ENCODE peak calls at places on chromosome 17, in six cellular contexts. X is fibroblast of lung; C is MM.1S; L is CD8-positive, alpha-beta memory T cell; J is heart left ventricle; V is bronchial epithelial cell. H is an unnamed sample.

GRCh38 chr17:5481451-5481850 is 4.5 kb downstream of the DERL2 start:
- DNase-seq in X (no peak), C (no peak), L (no peak), J (no peak), V (no peak), H (no peak)

GRCh38 chr17:3532106-3532858 is 25.3 kb downstream of the TRPV3 start:
- DNase-seq in X (no peak), C (no peak), L (no peak), J (no peak), V (no peak), H (no peak)

GRCh38 chr17:50699410-50699809 is 8.3 kb downstream of the ANKRD40 start:
- DNase-seq in X (no peak), C (no peak), L (no peak), J (no peak), V (no peak), H (no peak)

GRCh38 chr17:50056217-50056960 is 479 bp downstream of the ITGA3 start:
- DNase-seq in X (peak; percentile 65), C (peak; percentile 78), L (peak; percentile 29), J (peak; percentile 74), V (no peak), H (peak; percentile 80)

GRCh38 chr17:16886655-16887322 is 85.1 kb downstream of the TNFRSF13B start:
- DNase-seq in X (no peak), C (no peak), L (no peak), J (no peak), V (no peak), H (no peak)

GRCh38 chr17:79323556-79323955 is 248.9 kb downstream of the ENGASE start:
- DNase-seq in X (no peak), C (no peak), L (no peak), J (peak; percentile 58), V (no peak), H (no peak)

GRCh38 chr17:81481815-81482505 is 30.6 kb downstream of the ACTG1 start:
- DNase-seq in X (no peak), C (no peak), L (no peak), J (no peak), V (no peak), H (no peak)

GRCh38 chr17:11551442-11551841 is 46.8 kb upstream of the DNAH9 start:
- DNase-seq in X (no peak), C (no peak), L (no peak), J (no peak), V (no peak), H (no peak)

GRCh38 chr17:7988750-7989178 is 13.7 kb upstream of the GUCY2D start:
- DNase-seq in X (peak; percentile 90), C (peak; percentile 88), L (peak; percentile 36), J (no peak), V (peak; percentile 77), H (no peak)

GRCh38 chr17:51707216-51707615 is 446.9 kb downstream of the UTP18 start:
- DNase-seq in X (no peak), C (no peak), L (no peak), J (no peak), V (peak; percentile 62), H (no peak)

GRCh38 chr17:42233994-42234393 is 39.7 kb upstream of the GHDC start:
- DNase-seq in X (no peak), C (no peak), L (no peak), J (no peak), V (no peak), H (no peak)

GRCh38 chr17:15261818-15262290 is 3.3 kb downstream of the PMP22 start:
- DNase-seq in X (peak; percentile 37), C (no peak), L (no peak), J (no peak), V (no peak), H (no peak)

GRCh38 chr17:19410875-19411291 is at the start of gene RNF112:
- DNase-seq in X (peak; percentile 56), C (no peak), L (no peak), J (no peak), V (no peak), H (no peak)

GRCh38 chr17:81002409-81003361 is 11.0 kb downstream of the CHMP6 start:
- DNase-seq in X (peak; percentile 72), C (no peak), L (no peak), J (no peak), V (peak; percentile 62), H (no peak)

GRCh38 chr17:48576479-48577309 is 1.5 kb downstream of the HOXB4 start:
- DNase-seq in X (no peak), C (no peak), L (no peak), J (no peak), V (no peak), H (peak; percentile 84)

GRCh38 chr17:44502598-44503079 is 567 bp downstream of the GPATCH8 start:
- DNase-seq in X (peak; percentile 23), C (no peak), L (no peak), J (peak; percentile 70), V (peak; percentile 61), H (no peak)

GRCh38 chr17:21511368-21512195 is 135.4 kb downstream of the KCNJ12 start:
- DNase-seq in X (peak; percentile 85), C (peak; percentile 56), L (peak; percentile 42), J (peak; percentile 92), V (peak; percentile 50), H (peak; percentile 91)
- H3K4me3 ChIP-seq in X (peak overlapping the region; percentile 50), C (no peak overlapping the region), L (peak overlapping the region; percentile 54), J (peak overlapping the region; percentile 51), V (peak overlapping the region; percentile 34), H (peak overlapping the region; percentile 74)

DNA sequence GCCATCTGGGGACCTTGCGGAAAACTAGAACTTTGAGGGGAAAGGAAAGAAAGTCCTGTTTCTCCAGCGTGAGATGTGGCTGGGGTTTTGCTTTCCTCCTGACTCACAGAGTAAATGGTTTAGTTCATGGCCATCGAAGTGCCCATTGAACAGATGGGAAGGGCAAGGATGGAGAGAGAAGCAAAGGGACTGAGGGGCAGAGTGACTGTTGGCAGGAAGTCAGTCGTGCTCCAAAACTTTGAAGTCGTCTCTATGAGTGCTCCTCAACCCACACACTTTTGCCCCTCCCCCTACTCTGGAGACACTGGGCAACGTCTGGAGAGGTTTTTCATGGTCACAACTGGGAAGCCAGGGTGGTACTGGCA is 476.9 kb downstream of the SLC39A11 start:
- DNase-seq in X (no peak), C (no peak), L (no peak), J (no peak), V (no peak), H (no peak)
- H3K4me3 ChIP-seq in X (no peak overlapping the region), C (no peak overlapping the region), L (no peak overlapping the region), J (no peak overlapping the region), V (no peak overlapping the region), H (no peak overlapping the region)

DNA sequence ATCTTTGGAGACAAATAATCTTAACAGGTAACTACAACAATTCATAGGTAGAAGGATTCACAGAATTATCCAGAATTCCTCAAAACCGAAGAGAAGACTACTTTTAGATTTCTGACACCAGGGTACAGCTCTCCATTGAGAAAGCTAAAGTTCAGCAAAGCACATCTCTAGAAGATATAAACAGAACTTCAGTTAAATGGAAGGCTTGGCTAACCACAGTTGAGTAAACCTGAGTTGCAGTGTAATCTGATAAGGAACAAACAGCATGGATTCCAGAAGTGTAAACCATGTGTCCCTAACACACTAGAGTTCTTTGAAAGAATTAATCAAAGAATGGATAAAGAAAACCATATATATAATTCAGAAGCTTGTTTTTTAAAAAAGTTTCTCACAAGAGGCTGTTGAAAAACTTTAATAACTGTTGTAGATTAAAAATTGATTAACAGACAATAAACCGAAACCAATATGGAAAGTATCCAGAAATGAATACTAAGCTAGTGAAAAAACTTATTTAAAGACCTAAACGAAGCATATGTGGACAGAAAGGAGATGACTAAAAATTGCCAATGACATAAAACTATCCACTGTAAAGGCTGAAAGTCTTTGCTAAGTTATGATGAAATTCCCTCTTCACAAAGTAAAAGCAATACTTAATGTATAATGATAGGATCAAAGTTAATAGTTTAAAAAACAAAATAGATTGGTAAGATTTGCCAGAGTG is 4.3 kb downstream of the RNF43 start:
- DNase-seq in X (peak; percentile 37), C (no peak), L (no peak), J (no peak), V (peak; percentile 63), H (no peak)
- H3K4me3 ChIP-seq in X (no peak overlapping the region), C (no peak overlapping the region), L (no peak overlapping the region), J (no peak overlapping the region), V (peak overlapping the region; percentile 45), H (no peak overlapping the region)

GRCh38 chr17:9022553-9023388 is 1.5 kb downstream of the NTN1 start:
- DNase-seq in X (peak; percentile 11), C (no peak), L (no peak), J (no peak), V (no peak), H (no peak)
- H3K4me3 ChIP-seq in X (no peak overlapping the region), C (no peak overlapping the region), L (no peak overlapping the region), J (peak overlapping the region; percentile 49), V (peak overlapping the region; percentile 36), H (peak overlapping the region; percentile 84)

DNA sequence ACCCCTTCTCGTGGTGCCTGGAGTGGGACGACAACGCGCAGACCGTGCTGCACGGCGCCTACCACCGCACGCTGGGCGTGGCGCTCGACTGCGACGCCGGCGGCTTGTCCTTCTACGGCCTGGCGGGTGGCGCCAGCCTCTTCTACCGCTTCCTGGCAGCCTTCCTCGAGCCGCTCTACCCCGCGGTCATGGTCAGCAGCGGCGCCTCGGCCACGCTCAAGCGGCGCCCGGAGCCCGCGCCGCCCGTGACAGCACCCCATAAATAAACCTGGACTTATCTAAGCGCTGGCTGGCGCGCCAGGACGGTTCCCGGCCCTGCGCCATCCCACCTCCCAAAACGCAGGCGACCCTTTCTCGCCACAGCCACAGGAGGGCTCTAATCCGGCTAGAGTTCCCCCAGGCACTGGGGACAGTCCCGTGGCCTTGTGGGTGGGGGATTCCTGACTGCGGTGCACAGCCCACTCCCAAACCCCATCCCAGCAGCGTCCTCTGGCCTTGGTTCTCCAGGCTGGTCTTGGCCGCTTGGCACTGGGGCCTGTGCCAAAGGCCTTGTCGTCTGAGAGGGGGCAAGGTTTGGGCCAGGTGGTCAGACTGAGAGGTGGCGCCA is 10.2 kb upstream of the SLC16A5 start:
- DNase-seq in X (no peak), C (no peak), L (no peak), J (peak; percentile 90), V (no peak), H (peak; percentile 87)
- H3K4me3 ChIP-seq in X (no peak overlapping the region), C (no peak overlapping the region), L (peak overlapping the region; percentile 47), J (peak overlapping the region; percentile 51), V (peak overlapping the region; percentile 19), H (peak overlapping the region; percentile 46)

H was measured in ascending aorta.